ENCODE peak calls at places on chromosomes 7 and 10, in ten cellular contexts. I is epithelial cell of esophagus, J is HCT116, N is tibial artery, T is hepatocyte, Z is A549, R is fibroblast of the aortic adventitia, D is IMR-90, W is AG09309, B is thoracic aorta. K is an unnamed sample.

GRCh38 chr7:20385121-20385520 is 54.4 kb downstream of the ITGB8 start:
- DNase-seq in B (no peak), J (no peak), T (no peak), R (peak), I (peak), N (no peak), W (no peak), D (peak), Z (no peak), K (peak)

GRCh38 chr10:44994752-44995530 is 5.8 kb upstream of the ZNF22 start:
- DNase-seq in T (no peak), R (no peak), N (peak), W (no peak), J (no peak), Z (no peak), I (peak), B (no peak), D (no peak), K (no peak)

GRCh38 chr7:82153776-82154175 is 289.8 kb downstream of the CACNA2D1 start:
- DNase-seq in J (no peak), B (no peak), Z (no peak), R (no peak), N (no peak), T (no peak), I (no peak), W (no peak), D (no peak), K (no peak)

GRCh38 chr7:6655636-6656385 is 18.7 kb downstream of the ZNF316 start:
- DNase-seq in D (no peak), B (no peak), I (no peak), Z (no peak), N (no peak), W (no peak), J (no peak), T (no peak), R (no peak), K (no peak)

GRCh38 chr7:77439572-77439971 is 23.4 kb upstream of the GSAP start:
- DNase-seq in T (peak), I (peak), W (no peak), J (no peak), D (no peak), N (peak), Z (peak), B (no peak), R (peak), K (no peak)

GRCh38 chr10:78634389-78634815 is 434.4 kb upstream of the ZMIZ1 start:
- DNase-seq in T (peak), I (peak), B (no peak), R (peak), J (no peak), D (peak), W (no peak), N (peak), Z (no peak), K (peak)

GRCh38 chr7:46654546-46655443 is 733.7 kb upstream of the IGFBP3 start:
- DNase-seq in I (peak), B (no peak), J (no peak), T (no peak), D (peak), N (no peak), W (no peak), Z (peak), R (peak), K (peak)

GRCh38 chr10:101571573-101571925 is 16.5 kb downstream of the POLL start:
- DNase-seq in N (no peak), I (no peak), J (no peak), B (no peak), D (no peak), T (no peak), Z (no peak), R (no peak), W (no peak), K (no peak)

GRCh38 chr10:52232561-52233350 is 81.3 kb upstream of the DKK1 start:
- DNase-seq in R (no peak), Z (peak), D (no peak), N (no peak), J (no peak), T (no peak), W (no peak), I (no peak), B (no peak), K (peak)

GRCh38 chr10:24851595-24851994 is 100.8 kb downstream of the PRTFDC1 start:
- DNase-seq in B (no peak), Z (no peak), I (peak), W (no peak), D (peak), J (no peak), R (peak), N (no peak), T (no peak), K (peak)

GRCh38 chr10:62584216-62584615 is 210.0 kb downstream of the ZNF365 start:
- DNase-seq in J (no peak), B (no peak), I (no peak), T (no peak), N (no peak), Z (no peak), R (peak), D (peak), W (peak), K (peak)

GRCh38 chr7:96126382-96126781 is 195.5 kb downstream of the SLC25A13 start:
- DNase-seq in J (no peak), W (no peak), Z (no peak), R (no peak), N (no peak), D (no peak), T (peak), B (no peak), I (no peak), K (no peak)

GRCh38 chr10:130493446-130494198 is 357.4 kb downstream of the GLRX3 start:
- DNase-seq in I (no peak), Z (no peak), B (no peak), W (no peak), T (no peak), R (no peak), D (no peak), N (no peak), J (no peak), K (no peak)

GRCh38 chr10:1380075-1380793 is 324.0 kb downstream of the WDR37 start:
- DNase-seq in Z (no peak), J (no peak), N (no peak), R (no peak), B (no peak), I (no peak), T (no peak), W (no peak), D (no peak), K (no peak)

GRCh38 chr7:36175872-36176271 is 22.8 kb downstream of the EEPD1 start:
- DNase-seq in N (peak), J (no peak), B (no peak), D (no peak), T (no peak), I (no peak), Z (no peak), R (no peak), W (no peak), K (no peak)

GRCh38 chr7:81244213-81244612 is 325.4 kb upstream of the SEMA3C start:
- DNase-seq in D (peak), W (no peak), Z (peak), N (no peak), I (peak), J (peak), B (no peak), T (peak), R (peak), K (peak)

GRCh38 chr10:71981024-71981867 is 17.1 kb downstream of the CHST3 start:
- DNase-seq in R (peak), J (no peak), T (no peak), I (no peak), D (no peak), W (no peak), N (no peak), Z (no peak), B (no peak), K (peak)

DNA sequence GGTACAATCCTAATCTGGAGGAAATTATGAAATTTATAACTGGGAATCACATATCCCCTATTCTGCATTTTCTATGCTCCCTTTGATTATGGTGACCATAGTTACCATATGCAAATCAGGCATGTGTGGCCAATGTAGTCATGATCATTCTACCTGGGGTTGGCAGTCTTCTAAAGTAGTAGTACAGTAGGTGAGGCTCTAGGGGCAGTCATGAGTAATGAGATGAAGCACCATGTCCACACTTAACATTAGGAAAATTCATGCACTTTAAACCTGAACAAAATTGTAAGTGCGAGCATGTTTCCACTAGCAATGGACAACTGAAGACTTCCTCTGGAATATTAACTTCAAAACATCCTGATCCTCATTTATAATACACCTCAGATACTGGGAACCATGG is 545.9 kb downstream of the SUGCT start:
- DNase-seq in W (no peak), N (no peak), R (peak), T (peak), B (no peak), Z (peak), J (peak), D (no peak), I (peak), K (peak)
- TF ChIP-seq CTCF in W (peak), N (peak), R (peak), T (peak), B (peak), Z (no peak), J (peak), D (peak), I (peak), K (peak)

DNA sequence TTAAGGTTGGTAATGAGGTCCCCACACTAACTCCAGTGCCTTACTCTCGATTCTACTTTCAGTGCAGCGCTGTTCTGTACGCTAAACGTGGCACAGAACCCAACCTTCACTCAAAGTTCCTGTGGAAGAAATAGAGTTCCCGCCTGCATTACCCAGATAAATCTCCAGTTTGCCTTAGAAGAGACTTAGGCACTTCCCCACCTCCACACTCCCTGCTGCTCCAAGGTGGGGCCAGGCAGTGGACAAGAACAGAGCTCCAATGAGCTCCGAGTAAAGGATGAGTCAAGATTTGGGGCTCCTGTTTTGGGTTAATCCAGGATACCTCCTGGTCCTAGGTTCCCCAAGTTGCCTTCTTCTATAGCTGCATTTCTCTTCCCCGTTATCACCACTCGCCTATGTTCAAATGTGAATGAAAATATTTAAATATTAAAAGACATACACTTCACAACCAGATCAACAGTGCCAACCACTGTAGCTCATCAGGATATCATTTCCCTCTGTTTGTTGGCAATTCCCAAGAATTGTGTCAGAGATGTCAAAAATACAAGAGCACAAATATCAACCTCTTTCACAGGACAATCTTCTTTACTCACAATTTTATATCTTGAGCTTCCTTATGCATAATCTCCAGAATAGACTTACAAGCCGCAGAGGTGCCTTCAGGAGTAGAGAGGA is 48.0 kb downstream of the MALSU1 start:
- DNase-seq in Z (no peak), R (no peak), N (no peak), T (no peak), J (no peak), D (no peak), I (no peak), B (no peak), W (no peak), K (no peak)
- H3K4me3 ChIP-seq in Z (peak), R (no peak), N (no peak), T (no peak), J (peak), D (peak), I (no peak), B (peak), W (no peak), K (peak)

DNA sequence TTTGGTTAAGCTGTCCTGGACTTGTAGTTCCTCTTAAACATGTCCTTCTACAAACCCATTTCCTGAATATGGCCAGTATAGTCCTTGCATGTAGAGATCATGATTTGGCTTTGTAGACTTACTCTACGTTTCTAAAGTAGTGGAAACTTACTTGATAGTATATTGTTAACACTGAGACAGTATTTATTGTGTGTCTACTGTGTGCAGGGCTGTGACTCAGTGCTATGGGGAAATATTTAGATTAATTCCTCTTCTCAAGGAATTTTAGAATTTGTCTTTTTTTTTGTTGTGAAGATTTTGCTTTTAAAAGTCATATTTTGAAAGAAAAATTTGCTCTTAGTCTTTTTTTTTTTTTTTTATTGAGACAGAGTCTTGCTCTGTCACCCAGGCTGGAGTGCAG is 109.6 kb downstream of the NRF1 start:
- DNase-seq in R (peak), D (peak), B (no peak), T (no peak), N (no peak), W (no peak), Z (no peak), J (no peak), I (no peak), K (peak)
- TF ChIP-seq CTCF in R (no peak), D (no peak), B (no peak), T (no peak), N (no peak), W (no peak), Z (no peak), J (no peak), I (no peak), K (no peak)

DNA sequence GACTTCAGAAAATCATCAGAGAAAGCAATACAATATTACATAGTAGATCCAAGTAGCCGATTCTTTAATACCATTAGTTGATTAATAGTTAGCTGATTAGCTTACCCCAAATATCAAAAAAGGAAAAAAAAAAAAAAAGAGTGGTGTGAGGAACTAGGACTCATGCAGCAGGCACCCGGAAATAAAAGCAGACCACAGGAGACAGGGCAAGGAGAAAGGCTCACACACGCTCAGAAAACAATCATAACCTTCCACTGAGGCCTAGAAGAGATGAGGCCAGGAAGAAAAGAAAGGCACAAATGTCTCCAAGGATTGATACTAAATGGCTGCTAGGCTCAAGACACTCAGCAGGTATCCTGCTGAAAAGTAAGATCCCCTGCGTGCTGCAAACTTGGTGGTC is 25.9 kb downstream of the TRDMT1 start:
- DNase-seq in J (no peak), N (no peak), I (peak), B (no peak), Z (no peak), R (peak), T (no peak), D (peak), W (no peak), K (peak)
- H3K4me3 ChIP-seq in J (no peak), N (peak), I (no peak), B (peak), Z (no peak), R (no peak), T (no peak), D (no peak), W (no peak), K (no peak)